ENCODE peak calls at places on chromosome 5, in ten cellular contexts. I is sigmoid colon; A is cardiac muscle cell; O is left lung; B is colonic mucosa; K is lower lobe of right lung; U is CD8-positive, alpha-beta T cell; D is heart right ventricle; H is A673; S is Panc1. L is an unnamed sample.

GRCh38 chr5:32217886-32218396 is 43.8 kb upstream of the GOLPH3 start:
- DNase-seq in O (no peak), S (no peak), U (no peak), A (peak; percentile 70), B (peak; percentile 30), I (peak; percentile 84), H (peak; percentile 48), K (no peak), D (peak; percentile 53), L (no peak)

GRCh38 chr5:3116366-3116765 is 364.9 kb upstream of the IRX2 start:
- DNase-seq in D (no peak), S (no peak), A (no peak), H (no peak), K (no peak), U (no peak), I (no peak), O (no peak), B (no peak), L (no peak)

GRCh38 chr5:160938532-160938931 is 86.5 kb upstream of the ATP10B start:
- DNase-seq in S (no peak), A (no peak), D (peak; percentile 8), I (no peak), B (peak; percentile 55), O (no peak), K (peak; percentile 74), H (no peak), U (no peak), L (peak; percentile 83)

GRCh38 chr5:122154910-122155309 is 25.6 kb downstream of the ZNF474 start:
- DNase-seq in O (peak; percentile 50), I (peak; percentile 79), H (no peak), S (no peak), A (no peak), D (no peak), K (no peak), B (no peak), U (no peak), L (no peak)

GRCh38 chr5:74016373-74016772 is 390.4 kb downstream of the ARHGEF28 start:
- DNase-seq in B (no peak), K (no peak), U (no peak), A (no peak), S (no peak), O (no peak), D (no peak), I (no peak), H (no peak), L (no peak)

GRCh38 chr5:159908201-159908940 is 7.9 kb upstream of the ADRA1B start:
- DNase-seq in I (no peak), B (no peak), O (no peak), D (no peak), K (no peak), A (no peak), U (no peak), H (no peak), S (no peak), L (no peak)

GRCh38 chr5:110896901-110897300 is 158.1 kb downstream of the SLC25A46 start:
- DNase-seq in S (no peak), H (no peak), A (no peak), O (no peak), K (no peak), U (no peak), B (no peak), I (no peak), D (no peak), L (no peak)

GRCh38 chr5:152256580-152256979 is 148.5 kb downstream of the NMUR2 start:
- DNase-seq in I (no peak), B (no peak), D (peak; percentile 5), A (no peak), K (no peak), O (no peak), U (no peak), S (no peak), H (no peak), L (no peak)

GRCh38 chr5:31811210-31811609 is 172.3 kb downstream of the PDZD2 start:
- DNase-seq in B (no peak), H (peak; percentile 14), S (peak; percentile 28), I (no peak), D (no peak), A (no peak), O (no peak), U (no peak), K (no peak), L (no peak)

GRCh38 chr5:35899805-35900204 is 38.6 kb downstream of the CAPSL start:
- DNase-seq in I (no peak), O (no peak), A (no peak), S (no peak), K (no peak), B (no peak), U (no peak), H (no peak), D (no peak), L (no peak)

GRCh38 chr5:37823433-37824152 is 16.2 kb downstream of the GDNF start:
- DNase-seq in D (no peak), A (no peak), I (no peak), S (no peak), B (no peak), O (no peak), U (no peak), K (no peak), H (peak; percentile 25), L (no peak)

GRCh38 chr5:166699616-166700015 is 1591.8 kb upstream of the WWC1 start:
- DNase-seq in H (no peak), I (no peak), U (no peak), A (no peak), S (no peak), K (no peak), D (no peak), B (no peak), O (no peak), L (no peak)

GRCh38 chr5:158727108-158727507 is 372.6 kb downstream of the EBF1 start:
- DNase-seq in A (no peak), U (no peak), H (no peak), S (no peak), O (no peak), K (no peak), B (no peak), D (no peak), I (no peak), L (no peak)

GRCh38 chr5:9498541-9499497 is 47.1 kb downstream of the SEMA5A start:
- DNase-seq in A (peak; percentile 35), D (no peak), I (no peak), K (no peak), H (peak; percentile 34), O (no peak), U (no peak), S (no peak), B (no peak), L (no peak)

GRCh38 chr5:177516601-177517568 is at the start of gene DDX41:
- DNase-seq in O (peak; percentile 97), A (peak; percentile 99), I (peak; percentile 99), S (peak; percentile 99), H (peak; percentile 97), U (peak; percentile 95), K (peak; percentile 98), D (peak; percentile 98), B (peak; percentile 98), L (peak; percentile 99)

GRCh38 chr5:177512736-177513380 is 3.2 kb upstream of the DOK3 start:
- DNase-seq in B (no peak), U (no peak), S (no peak), O (no peak), D (no peak), H (no peak), K (no peak), I (no peak), A (no peak), L (peak; percentile 55)

GRCh38 chr5:177513500-177513899 is 3.3 kb downstream of the DDX41 start:
- DNase-seq in A (no peak), U (no peak), S (no peak), K (no peak), D (no peak), H (no peak), O (no peak), I (no peak), B (no peak), L (peak; percentile 64)

GRCh38 chr5:177514541-177514940 is 2.2 kb downstream of the DDX41 start:
- DNase-seq in B (no peak), U (no peak), H (no peak), S (no peak), K (no peak), I (no peak), D (no peak), A (no peak), O (no peak), L (no peak)

GRCh38 chr5:177515580-177515979 is 1.2 kb downstream of the DDX41 start:
- DNase-seq in H (no peak), B (no peak), U (no peak), A (no peak), I (no peak), O (no peak), S (no peak), D (no peak), K (no peak), L (no peak)
- H3K36me3 ChIP-seq in H (peaks cover 50% of the 10 kb centered on the region), B (peaks cover 12% of the 10 kb centered on the region), U (peaks cover 43% of the 10 kb centered on the region), A (peaks cover 46% of the 10 kb centered on the region), I (peaks cover 69% of the 10 kb centered on the region), O (peaks cover 67% of the 10 kb centered on the region), S (peaks cover 18% of the 10 kb centered on the region), D (peaks cover 44% of the 10 kb centered on the region), K (peaks cover 69% of the 10 kb centered on the region), L (peaks cover 69% of the 10 kb centered on the region)

DNA sequence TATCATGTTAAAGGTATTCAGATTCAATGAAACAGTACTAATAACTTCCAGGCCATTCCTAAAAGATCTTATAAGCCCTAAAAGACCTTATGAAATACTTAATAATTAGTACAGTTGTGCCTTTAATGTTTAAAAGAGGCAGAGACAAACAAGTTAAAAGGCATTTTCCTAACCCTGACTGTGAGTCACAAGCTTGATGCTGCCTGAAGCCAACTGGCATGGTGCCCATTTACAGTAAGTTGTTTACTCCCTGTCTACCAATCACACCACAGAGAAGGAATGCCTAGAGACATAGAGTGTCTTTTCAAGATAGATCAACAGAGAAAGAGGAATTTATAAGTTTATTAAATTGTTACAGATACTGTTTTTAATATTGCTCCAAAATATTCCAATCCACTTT is 47.8 kb downstream of the NR3C1 start:
- DNase-seq in O (no peak), D (peak; percentile 87), B (peak; percentile 50), I (peak; percentile 82), S (peak; percentile 72), K (no peak), A (peak; percentile 9), H (peak; percentile 80), U (peak; percentile 63), L (peak; percentile 91)
- TF ChIP-seq CTCF in O (no peak), D (no peak), B (no peak), I (no peak), S (no peak), K (no peak), A (no peak), H (no peak), U (no peak), L (no peak)

DNA sequence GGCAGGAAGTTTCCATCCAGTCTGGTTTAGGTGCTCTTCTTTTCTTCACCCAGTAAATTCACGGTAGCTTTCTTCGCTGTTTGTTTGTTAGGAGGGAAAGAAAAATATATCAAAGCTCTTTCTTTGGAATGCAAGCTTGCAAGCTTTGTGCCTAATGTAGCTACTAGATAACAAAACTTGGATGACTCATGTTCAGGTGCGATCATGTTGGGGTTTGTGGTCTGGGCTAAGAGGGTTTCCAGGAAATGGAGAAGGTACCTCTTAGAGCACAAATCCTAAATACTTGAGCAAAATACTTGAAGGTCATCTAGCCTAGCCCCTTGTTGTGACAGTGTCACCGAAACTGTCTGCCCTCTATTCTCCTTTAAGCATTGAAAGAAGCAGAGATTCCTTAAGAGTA is 17.7 kb downstream of the SRP19 start:
- DNase-seq in D (no peak), B (no peak), H (no peak), I (no peak), S (no peak), O (no peak), U (peak; percentile 56), A (no peak), K (no peak), L (no peak)
- H3K36me3 ChIP-seq in D (peaks cover 28% of the 10 kb centered on the region), B (no peaks in the 10 kb centered on the region), H (peaks cover 28% of the 10 kb centered on the region), I (peaks cover 77% of the 10 kb centered on the region), S (peaks cover 7% of the 10 kb centered on the region), O (peaks cover 84% of the 10 kb centered on the region), U (peaks cover 5% of the 10 kb centered on the region), A (peaks cover 7% of the 10 kb centered on the region), K (peaks cover 69% of the 10 kb centered on the region), L (peaks cover 85% of the 10 kb centered on the region)

GRCh38 chr5:97425511-97425910 is 242.5 kb upstream of the RIOK2 start:
- DNase-seq in A (peak; percentile 17), K (no peak), U (no peak), D (no peak), S (no peak), I (no peak), H (peak; percentile 9), O (no peak), B (no peak), L (no peak)
- TF ChIP-seq CTCF in A (peak; percentile 55), K (no peak), U (no peak), D (peak; percentile 36), S (peak; percentile 59), I (no peak), H (peak; percentile 37), O (no peak), B (no peak), L (peak; percentile 63)